ENCODE peak calls at places on chromosomes 7 and 10, in eight cellular contexts. F, Y, K, E, Q, P, J and Z are unnamed samples.
A peak's percentile ranks its signal among the peaks of the same experiment; 100 is the strongest.

GRCh38 chr7:30764030-30764991 is 6.9 kb upstream of the MINDY4 start:
- DNase-seq in K (peak; percentile 57), E (no peak), Q (peak; percentile 55), F (no peak), P (no peak), J (no peak), Y (no peak), Z (no peak)

GRCh38 chr10:77922055-77922454 is 4.5 kb downstream of the DLG5 start:
- DNase-seq in Y (no peak), F (no peak), K (no peak), Q (no peak), J (no peak), E (no peak), P (no peak), Z (no peak)

GRCh38 chr10:30383366-30383765 is 34.3 kb upstream of the MTPAP start:
- DNase-seq in K (peak; percentile 30), J (no peak), Y (no peak), E (no peak), Q (no peak), P (no peak), F (no peak), Z (no peak)

GRCh38 chr10:98450618-98451017 is 3.9 kb upstream of the HPS1 start:
- DNase-seq in K (no peak), E (no peak), J (no peak), F (no peak), Q (no peak), P (no peak), Y (no peak), Z (peak; percentile 21)

GRCh38 chr7:50782376-50783208 is at the start of gene GRB10:
- DNase-seq in Q (no peak), F (peak; percentile 44), E (peak; percentile 65), K (peak; percentile 43), J (no peak), Y (peak; percentile 13), P (peak; percentile 85), Z (no peak)

GRCh38 chr10:123148414-123149161 is 652 bp downstream of the HMX2 start:
- DNase-seq in J (no peak), Q (peak; percentile 71), Y (no peak), K (no peak), P (peak; percentile 50), F (no peak), E (peak; percentile 39), Z (peak; percentile 42)

GRCh38 chr10:18607503-18607902 is 43.9 kb downstream of the NSUN6 start:
- DNase-seq in J (no peak), K (peak; percentile 82), Y (no peak), E (no peak), Q (no peak), F (no peak), P (peak; percentile 84), Z (no peak)

GRCh38 chr7:74271742-74272141 is 17.5 kb upstream of the CLIP2 start:
- DNase-seq in K (peak; percentile 47), E (no peak), Q (no peak), J (no peak), P (peak; percentile 38), Y (no peak), F (no peak), Z (no peak)

GRCh38 chr7:131221061-131221460 is 106.6 kb upstream of the MKLN1 start:
- DNase-seq in J (no peak), Q (no peak), E (no peak), Y (no peak), P (no peak), K (no peak), F (no peak), Z (peak; percentile 60)

GRCh38 chr7:12069757-12070156 is 141.3 kb upstream of the TMEM106B start:
- DNase-seq in Y (no peak), P (no peak), E (no peak), K (no peak), J (no peak), Q (no peak), F (no peak), Z (no peak)

GRCh38 chr10:85601526-85601925 is 765.1 kb downstream of the GRID1 start:
- DNase-seq in F (no peak), K (no peak), Y (no peak), P (no peak), J (no peak), E (no peak), Q (no peak), Z (peak; percentile 72)

GRCh38 chr7:29173458-29173857 is 21.1 kb upstream of the CHN2 start:
- DNase-seq in E (no peak), J (no peak), K (no peak), F (no peak), P (no peak), Q (no peak), Y (no peak), Z (no peak)

GRCh38 chr7:24576171-24577052 is 3.2 kb downstream of the PALS2 start:
- DNase-seq in E (peak; percentile 12), J (no peak), P (peak; percentile 75), F (peak; percentile 70), Q (peak; percentile 63), K (no peak), Y (no peak), Z (no peak)

GRCh38 chr7:45886931-45887667 is 1.2 kb upstream of the IGFBP1 start:
- DNase-seq in J (no peak), F (no peak), E (no peak), P (no peak), K (no peak), Y (no peak), Q (no peak), Z (peak; percentile 75)

GRCh38 chr7:118040562-118040961 is 143.4 kb upstream of the LSM8 start:
- DNase-seq in K (no peak), J (no peak), P (no peak), Y (no peak), F (no peak), Q (peak; percentile 12), E (no peak), Z (no peak)

GRCh38 chr10:31928531-31929259 is at the start of gene ARHGAP12:
- DNase-seq in E (peak; percentile 96), Y (peak; percentile 87), K (peak; percentile 89), P (peak; percentile 89), Q (peak; percentile 90), F (peak; percentile 62), J (peak; percentile 96), Z (peak; percentile 97)

GRCh38 chr7:30932562-30932961 is 20.9 kb downstream of the AQP1 start:
- DNase-seq in Y (no peak), J (peak; percentile 44), Q (no peak), F (no peak), K (no peak), E (no peak), P (peak; percentile 14), Z (no peak)

GRCh38 chr10:133334495-133335237 is 2.0 kb downstream of the CALY start:
- DNase-seq in Q (no peak), K (no peak), Y (peak; percentile 30), P (peak; percentile 30), E (no peak), J (no peak), F (no peak), Z (no peak)

GRCh38 chr10:124685251-124685650 is 58.9 kb downstream of the FAM53B start:
- DNase-seq in F (no peak), Q (no peak), J (no peak), K (peak; percentile 64), E (no peak), P (no peak), Y (no peak), Z (no peak)

GRCh38 chr10:32142646-32143045 is 86.4 kb upstream of the KIF5B start:
- DNase-seq in K (no peak), Y (no peak), P (no peak), Q (no peak), E (no peak), F (no peak), J (no peak), Z (no peak)

GRCh38 chr7:140008755-140009610 is 53.8 kb downstream of the PARP12 start:
- DNase-seq in J (peak; percentile 71), E (no peak), F (no peak), Y (no peak), K (no peak), P (no peak), Q (peak; percentile 15), Z (no peak)

GRCh38 chr7:50362712-50363282 is 58.3 kb downstream of the IKZF1 start:
- DNase-seq in J (no peak), P (no peak), F (no peak), E (no peak), Y (no peak), K (no peak), Q (no peak), Z (no peak)

GRCh38 chr10:101774589-101775272 is 1.2 kb downstream of the FGF8 start:
- DNase-seq in K (no peak), E (peak; percentile 55), P (no peak), Q (peak; percentile 46), F (no peak), J (no peak), Y (no peak), Z (no peak)

GRCh38 chr10:12726971-12727831 is 274.3 kb downstream of the CCDC3 start:
- DNase-seq in J (no peak), Y (no peak), E (no peak), P (no peak), K (no peak), F (no peak), Q (no peak), Z (no peak)

GRCh38 chr7:98976396-98977185 is 98.3 kb downstream of the TRRAP start:
- DNase-seq in J (peak; percentile 24), E (no peak), F (no peak), Q (no peak), Y (no peak), P (no peak), K (no peak), Z (no peak)

GRCh38 chr10:11655839-11656238 is 44.4 kb upstream of the USP6NL start:
- DNase-seq in K (no peak), E (no peak), Q (no peak), P (peak; percentile 35), J (no peak), F (no peak), Y (no peak), Z (no peak)

GRCh38 chr7:131546583-131547111 is 9.8 kb downstream of the PODXL start:
- DNase-seq in Q (peak; percentile 64), F (no peak), J (no peak), P (peak; percentile 79), Y (no peak), E (peak; percentile 52), K (no peak), Z (no peak)

GRCh38 chr10:77236029-77236428 is 401.6 kb downstream of the KCNMA1 start:
- DNase-seq in Q (no peak), F (no peak), P (no peak), K (no peak), J (no peak), Y (no peak), E (no peak), Z (no peak)

GRCh38 chr7:116524221-116524608 is 621 bp upstream of the CAV1 start:
- DNase-seq in Y (no peak), E (no peak), P (no peak), J (no peak), K (no peak), F (no peak), Q (no peak), Z (no peak)

GRCh38 chr7:137755846-137756685 is 90.7 kb downstream of the DGKI start:
- DNase-seq in P (peak; percentile 8), Q (no peak), E (no peak), K (no peak), F (no peak), J (no peak), Y (no peak), Z (no peak)

GRCh38 chr7:505171-505570 is 14.5 kb downstream of the PDGFA start:
- DNase-seq in J (no peak), F (no peak), Q (no peak), Y (no peak), E (no peak), P (no peak), K (no peak), Z (no peak)